ENCODE peak calls at places on chromosomes 7 and 10, in ten cellular contexts. One of them, this sample, is unnamed.

GRCh38 chr10:89074120-89074519 is 83.5 kb downstream of the FAS start:
- DNase-seq in spleen: no peak
- DNase-seq in NB4: no peak
- DNase-seq in mammary epithelial cell: no peak
- DNase-seq in epithelial cell of esophagus: no peak
- DNase-seq in fibroblast of mammary gland: peak
- DNase-seq in HFFc6: no peak
- DNase-seq in cardiac muscle cell: no peak
- DNase-seq in AG04449: no peak
- DNase-seq in heart left ventricle: peak
- DNase-seq in this sample: peak

GRCh38 chr7:135459951-135460567 is 49.8 kb downstream of the CNOT4 start:
- DNase-seq in spleen: no peak
- DNase-seq in NB4: no peak
- DNase-seq in mammary epithelial cell: no peak
- DNase-seq in epithelial cell of esophagus: no peak
- DNase-seq in fibroblast of mammary gland: no peak
- DNase-seq in HFFc6: no peak
- DNase-seq in cardiac muscle cell: no peak
- DNase-seq in AG04449: no peak
- DNase-seq in heart left ventricle: no peak
- DNase-seq in this sample: no peak

GRCh38 chr7:150939052-150939810 is 38.9 kb downstream of the KCNH2 start:
- DNase-seq in spleen: no peak
- DNase-seq in NB4: peak
- DNase-seq in mammary epithelial cell: no peak
- DNase-seq in epithelial cell of esophagus: no peak
- DNase-seq in fibroblast of mammary gland: no peak
- DNase-seq in HFFc6: no peak
- DNase-seq in cardiac muscle cell: no peak
- DNase-seq in AG04449: no peak
- DNase-seq in heart left ventricle: no peak
- DNase-seq in this sample: no peak

GRCh38 chr7:155283565-155284194 is 14.0 kb upstream of the INSIG1 start:
- DNase-seq in spleen: no peak
- DNase-seq in NB4: peak
- DNase-seq in mammary epithelial cell: no peak
- DNase-seq in epithelial cell of esophagus: no peak
- DNase-seq in fibroblast of mammary gland: no peak
- DNase-seq in HFFc6: no peak
- DNase-seq in cardiac muscle cell: no peak
- DNase-seq in AG04449: no peak
- DNase-seq in heart left ventricle: no peak
- DNase-seq in this sample: no peak

GRCh38 chr7:26449175-26450165 is 157.8 kb downstream of the SNX10 start:
- DNase-seq in spleen: no peak
- DNase-seq in NB4: no peak
- DNase-seq in mammary epithelial cell: peak
- DNase-seq in epithelial cell of esophagus: peak
- DNase-seq in fibroblast of mammary gland: peak
- DNase-seq in HFFc6: no peak
- DNase-seq in cardiac muscle cell: no peak
- DNase-seq in AG04449: no peak
- DNase-seq in heart left ventricle: no peak
- DNase-seq in this sample: no peak

GRCh38 chr10:13987472-13987871 is 343.3 kb downstream of the FRMD4A start:
- DNase-seq in spleen: no peak
- DNase-seq in NB4: peak
- DNase-seq in mammary epithelial cell: peak
- DNase-seq in epithelial cell of esophagus: peak
- DNase-seq in fibroblast of mammary gland: peak
- DNase-seq in HFFc6: peak
- DNase-seq in cardiac muscle cell: no peak
- DNase-seq in AG04449: peak
- DNase-seq in heart left ventricle: no peak
- DNase-seq in this sample: no peak

GRCh38 chr7:158572000-158572828 is 15.4 kb downstream of the PTPRN2 start:
- DNase-seq in spleen: peak
- DNase-seq in NB4: peak
- DNase-seq in mammary epithelial cell: no peak
- DNase-seq in epithelial cell of esophagus: no peak
- DNase-seq in fibroblast of mammary gland: peak
- DNase-seq in HFFc6: peak
- DNase-seq in cardiac muscle cell: no peak
- DNase-seq in AG04449: no peak
- DNase-seq in heart left ventricle: no peak
- DNase-seq in this sample: no peak

GRCh38 chr10:30042820-30043219 is 16.6 kb downstream of the JCAD start:
- DNase-seq in spleen: no peak
- DNase-seq in NB4: no peak
- DNase-seq in mammary epithelial cell: no peak
- DNase-seq in epithelial cell of esophagus: no peak
- DNase-seq in fibroblast of mammary gland: no peak
- DNase-seq in HFFc6: no peak
- DNase-seq in cardiac muscle cell: no peak
- DNase-seq in AG04449: no peak
- DNase-seq in heart left ventricle: no peak
- DNase-seq in this sample: no peak

GRCh38 chr10:50605280-50606270 is 18.2 kb downstream of the SGMS1 start:
- DNase-seq in spleen: no peak
- DNase-seq in NB4: peak
- DNase-seq in mammary epithelial cell: peak
- DNase-seq in epithelial cell of esophagus: peak
- DNase-seq in fibroblast of mammary gland: peak
- DNase-seq in HFFc6: peak
- DNase-seq in cardiac muscle cell: peak
- DNase-seq in AG04449: peak
- DNase-seq in heart left ventricle: peak
- DNase-seq in this sample: no peak

GRCh38 chr7:107157091-107157490 is 11.7 kb upstream of the HBP1 start:
- DNase-seq in spleen: no peak
- DNase-seq in NB4: no peak
- DNase-seq in mammary epithelial cell: no peak
- DNase-seq in epithelial cell of esophagus: peak
- DNase-seq in fibroblast of mammary gland: no peak
- DNase-seq in HFFc6: no peak
- DNase-seq in cardiac muscle cell: no peak
- DNase-seq in AG04449: no peak
- DNase-seq in heart left ventricle: no peak
- DNase-seq in this sample: no peak

GRCh38 chr7:90625562-90625961 is 29.4 kb downstream of the CDK14 start:
- DNase-seq in spleen: no peak
- DNase-seq in NB4: no peak
- DNase-seq in mammary epithelial cell: no peak
- DNase-seq in epithelial cell of esophagus: peak
- DNase-seq in fibroblast of mammary gland: peak
- DNase-seq in HFFc6: no peak
- DNase-seq in cardiac muscle cell: peak
- DNase-seq in AG04449: no peak
- DNase-seq in heart left ventricle: peak
- DNase-seq in this sample: no peak

GRCh38 chr10:17742918-17743317 is 9.1 kb upstream of the TMEM236 start:
- DNase-seq in spleen: no peak
- DNase-seq in NB4: peak
- DNase-seq in mammary epithelial cell: peak
- DNase-seq in epithelial cell of esophagus: peak
- DNase-seq in fibroblast of mammary gland: peak
- DNase-seq in HFFc6: peak
- DNase-seq in cardiac muscle cell: peak
- DNase-seq in AG04449: no peak
- DNase-seq in heart left ventricle: peak
- DNase-seq in this sample: peak

GRCh38 chr10:122276611-122277205 is 5.6 kb downstream of the BTBD16 start:
- DNase-seq in spleen: no peak
- DNase-seq in NB4: no peak
- DNase-seq in mammary epithelial cell: no peak
- DNase-seq in epithelial cell of esophagus: peak
- DNase-seq in fibroblast of mammary gland: peak
- DNase-seq in HFFc6: peak
- DNase-seq in cardiac muscle cell: no peak
- DNase-seq in AG04449: no peak
- DNase-seq in heart left ventricle: no peak
- DNase-seq in this sample: no peak

DNA sequence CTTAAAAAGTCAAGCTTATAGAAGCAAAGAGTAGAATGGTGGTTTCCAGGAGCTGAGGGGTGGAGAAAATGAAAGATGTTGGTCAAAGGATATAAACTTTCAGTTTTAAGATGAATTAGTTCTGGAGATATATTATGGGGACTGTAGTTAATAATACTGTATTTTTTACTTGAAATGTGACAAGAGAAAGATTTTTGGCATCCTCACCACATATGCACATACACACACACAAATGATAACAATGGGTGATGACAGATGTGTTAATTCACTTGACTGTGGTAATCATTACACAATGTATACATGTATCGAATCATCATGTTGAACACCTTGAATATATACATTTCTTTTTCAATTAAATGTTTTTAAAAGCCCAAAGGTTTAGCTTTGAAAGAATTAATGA is 32.7 kb upstream of the ZPBP start:
- DNase-seq in spleen: no peak
- DNase-seq in NB4: no peak
- DNase-seq in mammary epithelial cell: no peak
- DNase-seq in epithelial cell of esophagus: peak
- DNase-seq in fibroblast of mammary gland: no peak
- DNase-seq in HFFc6: no peak
- DNase-seq in cardiac muscle cell: no peak
- DNase-seq in AG04449: no peak
- DNase-seq in heart left ventricle: no peak
- DNase-seq in this sample: no peak
- TF ChIP-seq CTCF in spleen: no peak
- TF ChIP-seq CTCF in NB4: no peak
- TF ChIP-seq CTCF in mammary epithelial cell: no peak
- TF ChIP-seq CTCF in epithelial cell of esophagus: no peak
- TF ChIP-seq CTCF in fibroblast of mammary gland: no peak
- TF ChIP-seq CTCF in HFFc6: no peak
- TF ChIP-seq CTCF in cardiac muscle cell: no peak
- TF ChIP-seq CTCF in AG04449: no peak
- TF ChIP-seq CTCF in heart left ventricle: no peak
- TF ChIP-seq CTCF in this sample: no peak

DNA sequence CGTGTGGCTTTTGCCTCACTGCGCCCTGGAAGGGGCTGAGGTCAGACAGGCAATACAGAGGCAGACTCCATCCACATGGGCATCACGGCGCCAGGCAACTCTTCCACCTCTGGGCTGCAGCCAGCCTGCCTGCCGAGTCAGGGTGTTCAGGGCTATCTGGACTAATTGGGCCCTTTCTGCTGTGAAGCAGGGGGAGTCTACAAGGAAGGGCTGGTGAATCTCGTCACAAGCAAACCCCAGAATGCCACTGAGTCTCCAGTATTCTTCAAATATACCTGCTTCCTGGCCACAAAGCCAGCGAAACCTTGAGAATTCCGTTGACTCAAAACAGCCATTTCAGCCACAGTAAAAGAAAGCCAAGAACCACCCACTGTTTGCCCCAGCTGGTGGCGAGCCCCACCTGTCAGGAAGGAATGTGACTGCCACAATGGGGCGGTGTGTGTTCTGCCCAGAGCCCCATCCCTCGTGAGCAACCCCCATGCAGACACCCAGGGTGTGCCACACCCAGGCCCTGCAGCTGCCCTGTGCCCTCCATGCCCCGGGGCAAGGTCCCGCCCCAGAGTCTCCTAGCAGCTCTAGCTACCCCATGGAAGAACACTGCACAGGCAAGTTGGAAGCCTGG is 117.3 kb downstream of the FAM53B start:
- DNase-seq in spleen: peak
- DNase-seq in NB4: no peak
- DNase-seq in mammary epithelial cell: peak
- DNase-seq in epithelial cell of esophagus: peak
- DNase-seq in fibroblast of mammary gland: no peak
- DNase-seq in HFFc6: no peak
- DNase-seq in cardiac muscle cell: no peak
- DNase-seq in AG04449: no peak
- DNase-seq in heart left ventricle: no peak
- DNase-seq in this sample: peak
- TF ChIP-seq CTCF in spleen: no peak
- TF ChIP-seq CTCF in NB4: no peak
- TF ChIP-seq CTCF in mammary epithelial cell: peak
- TF ChIP-seq CTCF in epithelial cell of esophagus: peak
- TF ChIP-seq CTCF in fibroblast of mammary gland: no peak
- TF ChIP-seq CTCF in HFFc6: no peak
- TF ChIP-seq CTCF in cardiac muscle cell: no peak
- TF ChIP-seq CTCF in AG04449: no peak
- TF ChIP-seq CTCF in heart left ventricle: no peak
- TF ChIP-seq CTCF in this sample: no peak

GRCh38 chr10:5589071-5589962 is 64.6 kb downstream of the CALML3 start:
- DNase-seq in spleen: peak
- DNase-seq in NB4: no peak
- DNase-seq in mammary epithelial cell: no peak
- DNase-seq in epithelial cell of esophagus: peak
- DNase-seq in fibroblast of mammary gland: no peak
- DNase-seq in HFFc6: no peak
- DNase-seq in cardiac muscle cell: no peak
- DNase-seq in AG04449: no peak
- DNase-seq in heart left ventricle: no peak
- DNase-seq in this sample: peak

GRCh38 chr10:5588603-5589002 is 63.8 kb downstream of the CALML3 start:
- DNase-seq in spleen: no peak
- DNase-seq in NB4: peak
- DNase-seq in mammary epithelial cell: no peak
- DNase-seq in epithelial cell of esophagus: no peak
- DNase-seq in fibroblast of mammary gland: no peak
- DNase-seq in HFFc6: no peak
- DNase-seq in cardiac muscle cell: no peak
- DNase-seq in AG04449: no peak
- DNase-seq in heart left ventricle: no peak
- DNase-seq in this sample: peak

GRCh38 chr10:5591336-5591824 is 66.6 kb downstream of the CALML3 start:
- DNase-seq in spleen: peak
- DNase-seq in NB4: no peak
- DNase-seq in mammary epithelial cell: no peak
- DNase-seq in epithelial cell of esophagus: no peak
- DNase-seq in fibroblast of mammary gland: no peak
- DNase-seq in HFFc6: no peak
- DNase-seq in cardiac muscle cell: no peak
- DNase-seq in AG04449: no peak
- DNase-seq in heart left ventricle: no peak
- DNase-seq in this sample: peak

GRCh38 chr10:5590816-5591215 is 66.1 kb downstream of the CALML3 start:
- DNase-seq in spleen: peak
- DNase-seq in NB4: no peak
- DNase-seq in mammary epithelial cell: no peak
- DNase-seq in epithelial cell of esophagus: no peak
- DNase-seq in fibroblast of mammary gland: no peak
- DNase-seq in HFFc6: no peak
- DNase-seq in cardiac muscle cell: peak
- DNase-seq in AG04449: no peak
- DNase-seq in heart left ventricle: no peak
- DNase-seq in this sample: peak

GRCh38 chr10:5589963-5590511 is 65.3 kb downstream of the CALML3 start:
- DNase-seq in spleen: peak
- DNase-seq in NB4: peak
- DNase-seq in mammary epithelial cell: peak
- DNase-seq in epithelial cell of esophagus: peak
- DNase-seq in fibroblast of mammary gland: peak
- DNase-seq in HFFc6: peak
- DNase-seq in cardiac muscle cell: no peak
- DNase-seq in AG04449: peak
- DNase-seq in heart left ventricle: no peak
- DNase-seq in this sample: peak
- TF ChIP-seq CTCF in spleen: no peak
- TF ChIP-seq CTCF in NB4: no peak
- TF ChIP-seq CTCF in mammary epithelial cell: peak
- TF ChIP-seq CTCF in epithelial cell of esophagus: peak
- TF ChIP-seq CTCF in fibroblast of mammary gland: peak
- TF ChIP-seq CTCF in HFFc6: peak
- TF ChIP-seq CTCF in cardiac muscle cell: peak
- TF ChIP-seq CTCF in AG04449: peak
- TF ChIP-seq CTCF in heart left ventricle: no peak
- TF ChIP-seq CTCF in this sample: no peak

GRCh38 chr7:156692849-156693248 is 52.3 kb downstream of the RNF32 start:
- DNase-seq in spleen: no peak
- DNase-seq in NB4: no peak
- DNase-seq in mammary epithelial cell: no peak
- DNase-seq in epithelial cell of esophagus: no peak
- DNase-seq in fibroblast of mammary gland: no peak
- DNase-seq in HFFc6: no peak
- DNase-seq in cardiac muscle cell: no peak
- DNase-seq in AG04449: no peak
- DNase-seq in heart left ventricle: no peak
- DNase-seq in this sample: no peak
- TF ChIP-seq CTCF in spleen: no peak
- TF ChIP-seq CTCF in NB4: no peak
- TF ChIP-seq CTCF in mammary epithelial cell: no peak
- TF ChIP-seq CTCF in epithelial cell of esophagus: no peak
- TF ChIP-seq CTCF in fibroblast of mammary gland: no peak
- TF ChIP-seq CTCF in HFFc6: no peak
- TF ChIP-seq CTCF in cardiac muscle cell: no peak
- TF ChIP-seq CTCF in AG04449: no peak
- TF ChIP-seq CTCF in heart left ventricle: no peak
- TF ChIP-seq CTCF in this sample: no peak